ENCODE peak calls at places on chromosome 21, in seven cellular contexts. P is tibial nerve, G is IMR-90, F is heart left ventricle, A is breast epithelium, S is suprapubic skin, I is A549. T is an unnamed sample.

GRCh38 chr21:42550817-42551216 is 37.2 kb downstream of the SLC37A1 start:
- DNase-seq in S (no peak), I (no peak), G (no peak), A (peak), P (no peak), F (no peak), T (no peak)

GRCh38 chr21:15794277-15794912 is 64.6 kb downstream of the USP25 start:
- DNase-seq in A (no peak), P (no peak), S (no peak), F (no peak), G (no peak), I (no peak), T (no peak)

GRCh38 chr21:15097580-15097979 is 32.8 kb upstream of the NRIP1 start:
- DNase-seq in P (no peak), I (no peak), S (no peak), G (no peak), A (no peak), F (no peak), T (no peak)

GRCh38 chr21:38753114-38754100 is 52.3 kb upstream of the ETS2 start:
- DNase-seq in G (no peak), F (no peak), P (no peak), S (no peak), A (no peak), I (no peak), T (no peak)

GRCh38 chr21:28592205-28592845 is 400.4 kb downstream of the LTN1 start:
- DNase-seq in A (no peak), F (no peak), G (no peak), S (no peak), P (no peak), I (no peak), T (no peak)

GRCh38 chr21:16124397-16125130 is 394.8 kb downstream of the USP25 start:
- DNase-seq in P (peak), S (no peak), I (no peak), F (no peak), A (no peak), G (peak), T (no peak)

GRCh38 chr21:31354604-31355443 is 10.8 kb upstream of the TIAM1 start:
- DNase-seq in P (no peak), F (no peak), S (no peak), A (peak), G (peak), I (peak), T (peak)

GRCh38 chr21:41684381-41685245 is 82.2 kb downstream of the RIPK4 start:
- DNase-seq in G (peak), S (no peak), P (no peak), I (peak), F (no peak), A (no peak), T (peak)

GRCh38 chr21:41706678-41707077 is 60.2 kb downstream of the RIPK4 start:
- DNase-seq in P (no peak), A (no peak), G (peak), S (no peak), I (no peak), F (no peak), T (no peak)

GRCh38 chr21:34510148-34511142 is 1.6 kb downstream of the KCNE1 start:
- DNase-seq in P (peak), S (no peak), A (peak), I (peak), G (peak), F (peak), T (peak)

GRCh38 chr21:45178971-45179370 is 104.6 kb downstream of the ADARB1 start:
- DNase-seq in S (no peak), I (no peak), A (no peak), G (no peak), P (no peak), F (no peak), T (no peak)

GRCh38 chr21:44917446-44918106 is 3.1 kb downstream of the ITGB2 start:
- DNase-seq in I (no peak), F (no peak), A (no peak), G (no peak), S (no peak), P (no peak), T (no peak)

GRCh38 chr21:27425172-27425571 is 458.3 kb upstream of the ADAMTS5 start:
- DNase-seq in G (no peak), A (no peak), F (no peak), P (no peak), I (no peak), S (no peak), T (no peak)

GRCh38 chr21:45330851-45331261 is 43.2 kb upstream of the POFUT2 start:
- DNase-seq in I (no peak), S (no peak), F (peak), A (no peak), G (no peak), P (no peak), T (no peak)

GRCh38 chr21:37594472-37594951 is 227.9 kb downstream of the DYRK1A start:
- DNase-seq in P (no peak), A (no peak), G (no peak), S (no peak), I (no peak), F (no peak), T (no peak)

GRCh38 chr21:28419110-28419509 is 573.6 kb downstream of the LTN1 start:
- DNase-seq in A (no peak), S (no peak), I (no peak), P (no peak), F (no peak), G (peak), T (no peak)

GRCh38 chr21:28336299-28336698 is 656.4 kb downstream of the LTN1 start:
- DNase-seq in I (no peak), S (no peak), P (no peak), G (peak), F (no peak), A (no peak), T (peak)

GRCh38 chr21:14526199-14526598 is 19.9 kb downstream of the SAMSN1 start:
- DNase-seq in S (no peak), A (no peak), F (no peak), P (no peak), I (no peak), G (no peak), T (no peak)

GRCh38 chr21:39647476-39647875 is 34.7 kb downstream of the B3GALT5 start:
- DNase-seq in G (peak), A (no peak), F (no peak), I (no peak), S (no peak), P (no peak), T (peak)

GRCh38 chr21:46189213-46189958 is 5.1 kb upstream of the SPATC1L start:
- DNase-seq in G (peak), I (no peak), A (peak), S (peak), P (no peak), F (no peak), T (no peak)

GRCh38 chr21:39020751-39021474 is 162.3 kb downstream of the PSMG1 start:
- DNase-seq in P (no peak), I (no peak), A (peak), S (no peak), G (peak), F (no peak), T (peak)

GRCh38 chr21:41137401-41137800 is 30.6 kb upstream of the BACE2 start:
- DNase-seq in A (no peak), S (no peak), F (no peak), G (no peak), P (no peak), I (no peak), T (no peak)

GRCh38 chr21:39313042-39313456 is 383 bp downstream of the BRWD1 start:
- DNase-seq in A (no peak), S (no peak), G (no peak), F (no peak), P (peak), I (peak), T (peak)

DNA sequence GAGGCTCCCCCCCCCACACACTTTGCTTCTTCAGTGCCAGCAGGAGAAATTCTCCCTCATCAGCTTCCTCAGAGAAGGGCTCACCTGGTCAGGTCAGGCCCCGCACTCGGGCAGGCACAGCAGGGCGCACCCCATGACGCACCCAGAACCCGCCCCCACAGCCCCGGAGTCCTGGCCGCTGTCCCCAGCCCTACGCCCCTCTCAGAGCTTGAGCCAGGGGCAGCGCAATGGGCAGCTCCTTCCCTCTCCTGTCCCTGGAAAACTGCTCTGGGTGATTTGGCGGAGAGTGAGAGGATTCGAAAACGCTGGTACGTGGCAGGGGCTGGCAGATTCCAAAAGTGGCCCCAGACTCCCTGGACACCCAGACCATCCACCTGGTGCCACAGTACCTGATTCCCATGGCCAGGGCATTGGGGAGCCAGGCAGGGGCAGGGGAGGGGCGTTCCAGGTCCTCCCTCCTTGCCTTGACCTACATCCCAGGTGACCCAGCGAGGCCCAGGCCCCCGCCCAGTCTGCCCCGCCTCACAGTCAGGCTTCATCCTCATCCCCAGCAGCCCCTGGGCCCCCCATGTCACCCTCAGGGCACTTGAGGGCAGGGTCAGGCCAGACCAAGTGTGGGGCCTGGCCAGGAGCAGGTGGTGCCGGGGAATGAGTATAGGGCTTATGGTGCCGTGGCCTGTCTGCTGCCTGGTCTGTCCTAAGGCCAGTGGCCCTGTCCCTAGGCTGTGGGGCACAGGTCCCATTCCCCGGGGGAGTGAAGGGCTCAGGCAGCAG is 23.8 kb downstream of the RRP1 start:
- DNase-seq in F (no peak), A (no peak), G (no peak), I (no peak), S (no peak), P (no peak), T (no peak)
- TF ChIP-seq POLR2A in F (no peak), A (no peak), G (no peak), I (no peak), S (no peak), P (no peak), T (no peak)

DNA sequence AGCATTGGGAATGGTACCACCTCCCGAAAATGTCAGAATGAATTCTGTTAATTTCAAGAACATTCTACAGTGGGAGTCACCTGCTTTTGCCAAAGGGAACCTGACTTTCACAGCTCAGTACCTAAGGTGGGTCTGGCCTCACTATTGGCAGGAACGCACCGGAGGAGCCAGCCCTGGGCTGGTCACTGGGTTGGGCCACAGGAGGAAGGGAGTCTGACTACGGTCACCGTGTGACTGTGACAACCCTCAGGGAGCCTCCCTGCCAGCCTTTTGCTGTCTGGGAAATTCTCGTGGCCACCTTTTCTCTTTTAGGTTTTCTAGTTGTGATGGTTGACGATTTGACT is 2.2 kb downstream of the IL10RB start:
- DNase-seq in G (no peak), F (no peak), S (no peak), P (no peak), I (no peak), A (no peak), T (no peak)
- TF ChIP-seq POLR2A in G (no peak), F (no peak), S (no peak), P (no peak), I (no peak), A (no peak), T (no peak)

GRCh38 chr21:35520302-35520701 is 471.2 kb upstream of the RUNX1 start:
- DNase-seq in P (no peak), G (no peak), A (no peak), I (no peak), S (no peak), F (no peak), T (no peak)

GRCh38 chr21:35520869-35521268 is 471.8 kb upstream of the RUNX1 start:
- DNase-seq in I (no peak), F (no peak), G (no peak), P (no peak), A (no peak), S (no peak), T (no peak)

GRCh38 chr21:35525443-35525842 is 476.3 kb upstream of the RUNX1 start:
- DNase-seq in F (no peak), A (no peak), I (no peak), G (peak), S (no peak), P (no peak), T (no peak)

GRCh38 chr21:35521293-35521692 is 472.2 kb upstream of the RUNX1 start:
- DNase-seq in F (no peak), S (no peak), I (no peak), A (no peak), P (no peak), G (no peak), T (no peak)

DNA sequence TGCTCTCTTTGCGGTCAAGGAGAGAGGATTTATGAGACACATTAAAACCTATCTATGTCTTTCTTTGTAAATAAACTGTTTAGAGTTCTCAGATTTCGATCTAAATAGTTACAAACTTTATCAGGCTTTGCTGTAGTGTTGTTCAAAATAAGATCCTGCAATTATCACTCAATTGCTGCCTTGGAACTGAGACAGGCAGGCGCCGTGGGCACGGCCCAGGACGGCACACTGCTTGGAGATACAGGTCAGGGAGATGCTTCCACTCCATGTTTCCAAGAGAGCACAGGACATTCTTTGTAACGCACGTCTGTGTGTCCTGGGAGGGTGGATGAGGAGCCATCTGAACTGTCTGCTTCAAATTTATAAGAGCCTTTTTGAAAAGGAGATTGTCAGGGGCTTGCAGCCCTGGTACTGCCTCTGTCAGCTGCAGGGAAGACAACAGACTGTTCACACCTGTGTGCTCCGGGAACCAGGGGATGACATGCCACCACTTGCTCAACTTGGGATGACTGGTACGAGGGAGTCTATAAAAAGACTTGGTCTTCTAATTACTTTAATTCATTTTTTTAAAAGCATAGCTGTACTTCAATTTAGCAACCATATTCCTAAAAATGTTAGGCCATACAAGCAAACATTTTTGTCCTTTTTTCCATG is 472.9 kb upstream of the RUNX1 start:
- DNase-seq in G (no peak), S (no peak), I (no peak), P (no peak), A (no peak), F (no peak), T (no peak)
- TF ChIP-seq POLR2A in G (no peak), S (no peak), I (no peak), P (no peak), A (no peak), F (no peak), T (no peak)

GRCh38 chr21:25582888-25583287 is 24.4 kb downstream of the MRPL39 start:
- DNase-seq in G (no peak), F (no peak), S (no peak), I (no peak), P (no peak), A (no peak), T (no peak)
- TF ChIP-seq POLR2A in G (no peak), F (no peak), S (no peak), I (no peak), P (no peak), A (no peak), T (no peak)

GRCh38 chr21:36441715-36442114 is 38.2 kb downstream of the CLDN14 start:
- DNase-seq in I (no peak), S (no peak), A (no peak), G (no peak), F (no peak), P (no peak), T (no peak)

GRCh38 chr21:36433011-36433709 is 46.8 kb downstream of the CLDN14 start:
- DNase-seq in P (no peak), F (no peak), I (no peak), A (no peak), G (no peak), S (no peak), T (no peak)

GRCh38 chr21:36436829-36437744 is 42.8 kb downstream of the CLDN14 start:
- DNase-seq in G (no peak), P (no peak), S (no peak), F (no peak), I (no peak), A (no peak), T (no peak)

GRCh38 chr21:36434144-36434543 is 45.8 kb downstream of the CLDN14 start:
- DNase-seq in G (no peak), F (no peak), I (no peak), P (no peak), A (no peak), S (no peak), T (no peak)

DNA sequence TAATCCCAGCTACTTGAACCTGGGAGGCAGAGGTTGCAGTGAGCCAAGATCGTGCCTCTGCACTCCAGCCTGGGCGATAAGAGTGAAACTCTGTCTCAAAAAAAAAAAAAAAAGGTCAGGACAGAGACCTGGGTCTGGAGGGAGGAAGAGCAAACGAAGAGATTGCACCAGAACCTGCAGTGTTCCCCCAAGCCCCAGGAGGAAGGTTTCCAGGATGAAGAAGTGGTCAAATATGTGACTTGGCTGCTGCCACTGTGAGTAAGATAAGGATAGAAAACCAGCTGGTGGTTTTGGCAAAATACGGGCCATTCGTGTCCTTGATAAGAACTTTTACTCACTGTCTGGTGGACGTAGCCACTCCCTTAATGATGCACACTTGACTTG is 42.2 kb downstream of the CLDN14 start:
- DNase-seq in P (no peak), I (no peak), G (peak), F (no peak), S (no peak), A (no peak), T (no peak)
- TF ChIP-seq POLR2A in P (no peak), I (no peak), G (no peak), F (no peak), S (no peak), A (no peak), T (no peak)

T was measured in H54.